ENCODE peak calls at places on chromosomes 5 and 9, in nine cellular contexts. H, J, Q, L, O, A, N, U and K are unnamed samples.

GRCh38 chr9:4690144-4690543 is 10.8 kb downstream of the CDC37L1 start:
- DNase-seq in N (no peak), A (no peak), U (no peak), H (no peak), L (no peak), O (no peak), J (no peak), Q (no peak), K (no peak)

GRCh38 chr5:8340261-8340660 is 471.3 kb downstream of the MTRR start:
- DNase-seq in H (no peak), A (no peak), U (no peak), O (no peak), J (no peak), Q (no peak), N (no peak), L (no peak), K (no peak)

GRCh38 chr5:139474815-139475791 is 4.3 kb downstream of the SMIM33 start:
- DNase-seq in L (no peak), A (peak; percentile 84), N (no peak), J (no peak), Q (no peak), U (no peak), O (peak; percentile 40), H (no peak), K (no peak)

GRCh38 chr5:6759401-6759800 is 46.2 kb downstream of the TENT4A start:
- DNase-seq in U (no peak), Q (no peak), A (peak; percentile 20), H (no peak), L (no peak), N (no peak), O (no peak), J (no peak), K (no peak)

GRCh38 chr5:135444360-135444759 is 2.8 kb downstream of the DCANP1 start:
- DNase-seq in L (no peak), J (no peak), A (no peak), H (no peak), Q (no peak), N (no peak), O (no peak), U (no peak), K (no peak)

GRCh38 chr5:78504726-78505431 is 143.7 kb downstream of the LHFPL2 start:
- DNase-seq in J (no peak), L (no peak), N (no peak), O (peak; percentile 100), U (peak; percentile 100), H (no peak), Q (no peak), A (peak; percentile 100), K (peak; percentile 86)

GRCh38 chr5:1268666-1269065 is 26.2 kb downstream of the TERT start:
- DNase-seq in N (no peak), U (no peak), L (peak; percentile 14), J (no peak), Q (no peak), O (no peak), H (no peak), A (no peak), K (no peak)

GRCh38 chr9:734831-735511 is 106.5 kb upstream of the DMRT1 start:
- DNase-seq in N (no peak), L (no peak), H (no peak), J (peak; percentile 68), A (peak; percentile 98), U (peak; percentile 82), O (peak; percentile 93), Q (no peak), K (no peak)

GRCh38 chr5:166509085-166509484 is 1782.4 kb upstream of the WWC1 start:
- DNase-seq in L (no peak), A (no peak), J (peak; percentile 11), H (peak; percentile 20), N (no peak), U (no peak), Q (no peak), O (no peak), K (no peak)

GRCh38 chr9:127972316-127972871 is 8.4 kb downstream of the EEIG1 start:
- DNase-seq in L (no peak), U (no peak), O (no peak), H (no peak), N (no peak), A (no peak), Q (no peak), J (no peak), K (no peak)

GRCh38 chr9:116941266-116941665 is 254.2 kb downstream of the TRIM32 start:
- DNase-seq in O (no peak), L (no peak), Q (no peak), A (no peak), J (no peak), N (no peak), U (no peak), H (no peak), K (no peak)

GRCh38 chr5:6792911-6793451 is 79.7 kb downstream of the TENT4A start:
- DNase-seq in L (no peak), N (no peak), U (no peak), Q (no peak), O (no peak), H (no peak), A (no peak), J (no peak), K (no peak)